ENCODE peak calls at places on chromosomes 2 and 18, in seven cellular contexts. J, S, H, K, Z, C and R are unnamed samples.
A peak's percentile ranks its signal among the peaks of the same experiment; 100 is the strongest.

GRCh38 chr2:190682168-190682567 is 33.3 kb downstream of the NAB1 start:
- DNase-seq in J (no peak), S (no peak), H (no peak), K (no peak), Z (no peak), C (no peak), R (no peak)

GRCh38 chr2:11621465-11621864 is 48.5 kb downstream of the NTSR2 start:
- DNase-seq in J (no peak), S (peak; percentile 41), H (no peak), K (no peak), Z (no peak), C (no peak), R (no peak)

GRCh38 chr2:189954989-189955388 is 107.5 kb downstream of the MSTN start:
- DNase-seq in J (no peak), S (no peak), H (peak; percentile 21), K (no peak), Z (no peak), C (no peak), R (no peak)

GRCh38 chr18:27645929-27646328 is 460.8 kb upstream of the CHST9 start:
- DNase-seq in J (no peak), S (no peak), H (no peak), K (no peak), Z (no peak), C (no peak), R (no peak)

GRCh38 chr2:29249666-29250253 is 134.5 kb downstream of the CLIP4 start:
- DNase-seq in J (no peak), S (no peak), H (no peak), K (no peak), Z (no peak), C (no peak), R (no peak)

GRCh38 chr2:145431181-145431951 is 911.4 kb upstream of the ZEB2 start:
- DNase-seq in J (peak; percentile 56), S (no peak), H (no peak), K (no peak), Z (no peak), C (no peak), R (peak; percentile 28)

GRCh38 chr2:172249336-172249735 is 146.6 kb upstream of the DLX2 start:
- DNase-seq in J (no peak), S (no peak), H (peak; percentile 30), K (no peak), Z (no peak), C (no peak), R (no peak)

GRCh38 chr2:12493031-12493513 is 223.7 kb upstream of the TRIB2 start:
- DNase-seq in J (peak; percentile 34), S (no peak), H (no peak), K (no peak), Z (no peak), C (no peak), R (no peak)

GRCh38 chr2:160687629-160688028 is 194.0 kb upstream of the RBMS1 start:
- DNase-seq in J (no peak), S (no peak), H (no peak), K (no peak), Z (no peak), C (no peak), R (no peak)

GRCh38 chr2:216539120-216539519 is 40.5 kb downstream of the RPL37A start:
- DNase-seq in J (no peak), S (no peak), H (no peak), K (no peak), Z (no peak), C (no peak), R (no peak)

GRCh38 chr18:27803957-27804356 is 373.0 kb downstream of the CDH2 start:
- DNase-seq in J (no peak), S (no peak), H (no peak), K (no peak), Z (no peak), C (no peak), R (no peak)

GRCh38 chr2:69964353-69964831 is 3.0 kb upstream of the ASPRV1 start:
- DNase-seq in J (peak; percentile 42), S (peak; percentile 35), H (no peak), K (no peak), Z (no peak), C (no peak), R (peak; percentile 58)

GRCh38 chr2:235605306-235605998 is 111.6 kb downstream of the AGAP1 start:
- DNase-seq in J (peak; percentile 83), S (no peak), H (no peak), K (no peak), Z (peak; percentile 58), C (no peak), R (no peak)